ENCODE peak calls at places on chromosomes 2 and 18, in eight cellular contexts. One of them, this sample, is unnamed.

GRCh38 chr2:88188741-88189140 is 18.6 kb downstream of the THNSL2 start:
- DNase-seq in M059J: no peak
- DNase-seq in astrocyte of the hippocampus: peak
- DNase-seq in HCT116: no peak
- DNase-seq in ACHN: no peak
- DNase-seq in Caki2: no peak
- DNase-seq in cardiac fibroblast: peak
- DNase-seq in hepatocyte: no peak
- DNase-seq in this sample: no peak

GRCh38 chr2:181742908-181743722 is 62.8 kb upstream of the NEUROD1 start:
- DNase-seq in M059J: peak
- DNase-seq in astrocyte of the hippocampus: peak
- DNase-seq in HCT116: peak
- DNase-seq in ACHN: peak
- DNase-seq in Caki2: peak
- DNase-seq in cardiac fibroblast: peak
- DNase-seq in hepatocyte: peak
- DNase-seq in this sample: peak

GRCh38 chr2:186702499-186702898 is 8.6 kb downstream of the FAM171B start:
- DNase-seq in M059J: no peak
- DNase-seq in astrocyte of the hippocampus: no peak
- DNase-seq in HCT116: no peak
- DNase-seq in ACHN: no peak
- DNase-seq in Caki2: peak
- DNase-seq in cardiac fibroblast: no peak
- DNase-seq in hepatocyte: no peak
- DNase-seq in this sample: no peak

GRCh38 chr2:221492606-221493005 is 79.5 kb downstream of the EPHA4 start:
- DNase-seq in M059J: no peak
- DNase-seq in astrocyte of the hippocampus: no peak
- DNase-seq in HCT116: no peak
- DNase-seq in ACHN: no peak
- DNase-seq in Caki2: no peak
- DNase-seq in cardiac fibroblast: peak
- DNase-seq in hepatocyte: no peak
- DNase-seq in this sample: no peak

GRCh38 chr2:13543550-13543949 is 826.8 kb downstream of the TRIB2 start:
- DNase-seq in M059J: no peak
- DNase-seq in astrocyte of the hippocampus: no peak
- DNase-seq in HCT116: no peak
- DNase-seq in ACHN: no peak
- DNase-seq in Caki2: no peak
- DNase-seq in cardiac fibroblast: no peak
- DNase-seq in hepatocyte: no peak
- DNase-seq in this sample: no peak

GRCh38 chr18:24161304-24161703 is 22.4 kb downstream of the CABYR start:
- DNase-seq in M059J: no peak
- DNase-seq in astrocyte of the hippocampus: no peak
- DNase-seq in HCT116: no peak
- DNase-seq in ACHN: no peak
- DNase-seq in Caki2: no peak
- DNase-seq in cardiac fibroblast: no peak
- DNase-seq in hepatocyte: no peak
- DNase-seq in this sample: no peak

GRCh38 chr2:172056293-172056692 is 29.0 kb upstream of the DLX1 start:
- DNase-seq in M059J: no peak
- DNase-seq in astrocyte of the hippocampus: no peak
- DNase-seq in HCT116: no peak
- DNase-seq in ACHN: no peak
- DNase-seq in Caki2: no peak
- DNase-seq in cardiac fibroblast: no peak
- DNase-seq in hepatocyte: no peak
- DNase-seq in this sample: no peak

GRCh38 chr18:22541232-22541631 is 123.5 kb upstream of the CTAGE1 start:
- DNase-seq in M059J: no peak
- DNase-seq in astrocyte of the hippocampus: no peak
- DNase-seq in HCT116: no peak
- DNase-seq in ACHN: no peak
- DNase-seq in Caki2: no peak
- DNase-seq in cardiac fibroblast: no peak
- DNase-seq in hepatocyte: no peak
- DNase-seq in this sample: no peak

GRCh38 chr2:207772081-207772843 is 2.6 kb upstream of the FZD5 start:
- DNase-seq in M059J: peak
- DNase-seq in astrocyte of the hippocampus: peak
- DNase-seq in HCT116: no peak
- DNase-seq in ACHN: no peak
- DNase-seq in Caki2: no peak
- DNase-seq in cardiac fibroblast: peak
- DNase-seq in hepatocyte: peak
- DNase-seq in this sample: no peak

GRCh38 chr2:199228887-199229819 is 228.6 kb downstream of the SATB2 start:
- DNase-seq in M059J: peak
- DNase-seq in astrocyte of the hippocampus: peak
- DNase-seq in HCT116: no peak
- DNase-seq in ACHN: peak
- DNase-seq in Caki2: peak
- DNase-seq in cardiac fibroblast: peak
- DNase-seq in hepatocyte: no peak
- DNase-seq in this sample: peak

GRCh38 chr18:38032516-38032915 is 466.9 kb upstream of the CELF4 start:
- DNase-seq in M059J: no peak
- DNase-seq in astrocyte of the hippocampus: no peak
- DNase-seq in HCT116: no peak
- DNase-seq in ACHN: peak
- DNase-seq in Caki2: no peak
- DNase-seq in cardiac fibroblast: no peak
- DNase-seq in hepatocyte: no peak
- DNase-seq in this sample: no peak

GRCh38 chr2:170335351-170335750 is 157.4 kb downstream of the MYO3B start:
- DNase-seq in M059J: no peak
- DNase-seq in astrocyte of the hippocampus: no peak
- DNase-seq in HCT116: no peak
- DNase-seq in ACHN: no peak
- DNase-seq in Caki2: no peak
- DNase-seq in cardiac fibroblast: no peak
- DNase-seq in hepatocyte: no peak
- DNase-seq in this sample: no peak

GRCh38 chr2:208568203-208568602 is 161.6 kb downstream of the PTH2R start:
- DNase-seq in M059J: no peak
- DNase-seq in astrocyte of the hippocampus: no peak
- DNase-seq in HCT116: no peak
- DNase-seq in ACHN: no peak
- DNase-seq in Caki2: no peak
- DNase-seq in cardiac fibroblast: no peak
- DNase-seq in hepatocyte: no peak
- DNase-seq in this sample: no peak

GRCh38 chr18:10979411-10979810 is 170.0 kb downstream of the PIEZO2 start:
- DNase-seq in M059J: no peak
- DNase-seq in astrocyte of the hippocampus: no peak
- DNase-seq in HCT116: no peak
- DNase-seq in ACHN: no peak
- DNase-seq in Caki2: no peak
- DNase-seq in cardiac fibroblast: no peak
- DNase-seq in hepatocyte: no peak
- DNase-seq in this sample: no peak

GRCh38 chr2:207253946-207254345 is 88.2 kb upstream of the KLF7 start:
- DNase-seq in M059J: peak
- DNase-seq in astrocyte of the hippocampus: peak
- DNase-seq in HCT116: no peak
- DNase-seq in ACHN: peak
- DNase-seq in Caki2: no peak
- DNase-seq in cardiac fibroblast: peak
- DNase-seq in hepatocyte: peak
- DNase-seq in this sample: no peak

GRCh38 chr2:31920968-31921367 is 89.8 kb downstream of the MEMO1 start:
- DNase-seq in M059J: no peak
- DNase-seq in astrocyte of the hippocampus: no peak
- DNase-seq in HCT116: no peak
- DNase-seq in ACHN: no peak
- DNase-seq in Caki2: no peak
- DNase-seq in cardiac fibroblast: no peak
- DNase-seq in hepatocyte: no peak
- DNase-seq in this sample: no peak

GRCh38 chr2:173985595-173985994 is 20.4 kb upstream of the SP3 start:
- DNase-seq in M059J: no peak
- DNase-seq in astrocyte of the hippocampus: no peak
- DNase-seq in HCT116: no peak
- DNase-seq in ACHN: no peak
- DNase-seq in Caki2: no peak
- DNase-seq in cardiac fibroblast: no peak
- DNase-seq in hepatocyte: no peak
- DNase-seq in this sample: no peak

GRCh38 chr18:55732227-55733106 is 144.5 kb upstream of the TCF4 start:
- DNase-seq in M059J: peak
- DNase-seq in astrocyte of the hippocampus: peak
- DNase-seq in HCT116: no peak
- DNase-seq in ACHN: no peak
- DNase-seq in Caki2: no peak
- DNase-seq in cardiac fibroblast: peak
- DNase-seq in hepatocyte: no peak
- DNase-seq in this sample: no peak

GRCh38 chr18:79393626-79394401 is 1.9 kb upstream of the NFATC1 start:
- DNase-seq in M059J: peak
- DNase-seq in astrocyte of the hippocampus: peak
- DNase-seq in HCT116: peak
- DNase-seq in ACHN: peak
- DNase-seq in Caki2: peak
- DNase-seq in cardiac fibroblast: peak
- DNase-seq in hepatocyte: peak
- DNase-seq in this sample: peak

GRCh38 chr2:39914949-39915348 is 135.9 kb upstream of the THUMPD2 start:
- DNase-seq in M059J: no peak
- DNase-seq in astrocyte of the hippocampus: no peak
- DNase-seq in HCT116: no peak
- DNase-seq in ACHN: no peak
- DNase-seq in Caki2: no peak
- DNase-seq in cardiac fibroblast: no peak
- DNase-seq in hepatocyte: no peak
- DNase-seq in this sample: no peak

GRCh38 chr2:155250800-155251199 is 552.3 kb downstream of the KCNJ3 start:
- DNase-seq in M059J: no peak
- DNase-seq in astrocyte of the hippocampus: peak
- DNase-seq in HCT116: peak
- DNase-seq in ACHN: peak
- DNase-seq in Caki2: peak
- DNase-seq in cardiac fibroblast: no peak
- DNase-seq in hepatocyte: no peak
- DNase-seq in this sample: peak

GRCh38 chr2:45647986-45648520 is 3.4 kb upstream of the PRKCE start:
- DNase-seq in M059J: no peak
- DNase-seq in astrocyte of the hippocampus: no peak
- DNase-seq in HCT116: no peak
- DNase-seq in ACHN: no peak
- DNase-seq in Caki2: no peak
- DNase-seq in cardiac fibroblast: peak
- DNase-seq in hepatocyte: no peak
- DNase-seq in this sample: no peak

GRCh38 chr2:96913398-96914202 is 43.7 kb upstream of the SEMA4C start:
- DNase-seq in M059J: no peak
- DNase-seq in astrocyte of the hippocampus: no peak
- DNase-seq in HCT116: no peak
- DNase-seq in ACHN: no peak
- DNase-seq in Caki2: no peak
- DNase-seq in cardiac fibroblast: no peak
- DNase-seq in hepatocyte: no peak
- DNase-seq in this sample: no peak

GRCh38 chr2:217953531-217953932 is 49.3 kb downstream of the TNS1 start:
- DNase-seq in M059J: no peak
- DNase-seq in astrocyte of the hippocampus: peak
- DNase-seq in HCT116: no peak
- DNase-seq in ACHN: no peak
- DNase-seq in Caki2: no peak
- DNase-seq in cardiac fibroblast: no peak
- DNase-seq in hepatocyte: no peak
- DNase-seq in this sample: no peak

GRCh38 chr2:134139615-134140014 is 114.3 kb upstream of the MGAT5 start:
- DNase-seq in M059J: no peak
- DNase-seq in astrocyte of the hippocampus: no peak
- DNase-seq in HCT116: no peak
- DNase-seq in ACHN: no peak
- DNase-seq in Caki2: no peak
- DNase-seq in cardiac fibroblast: no peak
- DNase-seq in hepatocyte: no peak
- DNase-seq in this sample: no peak

GRCh38 chr2:176130153-176130916 is 830 bp downstream of the HOXD8 start:
- DNase-seq in M059J: no peak
- DNase-seq in astrocyte of the hippocampus: peak
- DNase-seq in HCT116: no peak
- DNase-seq in ACHN: peak
- DNase-seq in Caki2: peak
- DNase-seq in cardiac fibroblast: no peak
- DNase-seq in hepatocyte: peak
- DNase-seq in this sample: no peak

GRCh38 chr2:133641497-133641896 is 73.2 kb upstream of the NCKAP5 start:
- DNase-seq in M059J: peak
- DNase-seq in astrocyte of the hippocampus: no peak
- DNase-seq in HCT116: peak
- DNase-seq in ACHN: peak
- DNase-seq in Caki2: no peak
- DNase-seq in cardiac fibroblast: no peak
- DNase-seq in hepatocyte: peak
- DNase-seq in this sample: peak

GRCh38 chr2:221518937-221519635 is 53.0 kb downstream of the EPHA4 start:
- DNase-seq in M059J: peak
- DNase-seq in astrocyte of the hippocampus: no peak
- DNase-seq in HCT116: no peak
- DNase-seq in ACHN: no peak
- DNase-seq in Caki2: no peak
- DNase-seq in cardiac fibroblast: no peak
- DNase-seq in hepatocyte: no peak
- DNase-seq in this sample: no peak

GRCh38 chr2:149877913-149878312 is 290.3 kb upstream of the MMADHC start:
- DNase-seq in M059J: peak
- DNase-seq in astrocyte of the hippocampus: peak
- DNase-seq in HCT116: peak
- DNase-seq in ACHN: no peak
- DNase-seq in Caki2: peak
- DNase-seq in cardiac fibroblast: no peak
- DNase-seq in hepatocyte: no peak
- DNase-seq in this sample: peak

GRCh38 chr2:233331536-233331935 is 22.8 kb upstream of the DGKD start:
- DNase-seq in M059J: no peak
- DNase-seq in astrocyte of the hippocampus: no peak
- DNase-seq in HCT116: no peak
- DNase-seq in ACHN: no peak
- DNase-seq in Caki2: no peak
- DNase-seq in cardiac fibroblast: no peak
- DNase-seq in hepatocyte: no peak
- DNase-seq in this sample: no peak

GRCh38 chr2:127058656-127059252 is 48.2 kb downstream of the BIN1 start:
- DNase-seq in M059J: no peak
- DNase-seq in astrocyte of the hippocampus: no peak
- DNase-seq in HCT116: no peak
- DNase-seq in ACHN: no peak
- DNase-seq in Caki2: no peak
- DNase-seq in cardiac fibroblast: no peak
- DNase-seq in hepatocyte: no peak
- DNase-seq in this sample: no peak

GRCh38 chr18:79964330-79965118 is at the start of gene HSBP1L1:
- DNase-seq in M059J: peak
- DNase-seq in astrocyte of the hippocampus: peak
- DNase-seq in HCT116: peak
- DNase-seq in ACHN: peak
- DNase-seq in Caki2: peak
- DNase-seq in cardiac fibroblast: peak
- DNase-seq in hepatocyte: peak
- DNase-seq in this sample: peak

This sample was measured in Calu3.